ENCODE peak calls at places on chromosomes 5 and 9, in four cellular contexts. Y, D, I and L are unnamed samples.
A peak's percentile ranks its signal among the peaks of the same experiment; 100 is the strongest.

GRCh38 chr5:12865529-12865928 is 961.3 kb upstream of the CTNND2 start:
- DNase-seq in Y (no peak), D (no peak), I (peak; percentile 21), L (no peak)

GRCh38 chr5:132501961-132502931 is 11.7 kb upstream of the IRF1 start:
- DNase-seq in I (peak; percentile 52), Y (no peak), D (peak; percentile 48), L (no peak)

GRCh38 chr9:79883073-79883645 is 311.4 kb downstream of the TLE4 start:
- DNase-seq in I (no peak), D (no peak), Y (peak; percentile 67), L (no peak)

GRCh38 chr5:141326088-141326854 is 4.0 kb upstream of the PCDHGA1 start:
- DNase-seq in Y (peak; percentile 74), D (peak; percentile 81), I (peak; percentile 82), L (peak; percentile 54)

GRCh38 chr9:18601026-18601425 is 127.1 kb downstream of the ADAMTSL1 start:
- DNase-seq in I (no peak), Y (no peak), D (peak; percentile 17), L (no peak)

GRCh38 chr9:73558471-73558870 is 406.8 kb downstream of the ANXA1 start:
- DNase-seq in D (no peak), I (no peak), Y (no peak), L (no peak)

GRCh38 chr9:129338701-129339445 is 160.8 kb upstream of the IER5L start:
- DNase-seq in D (peak; percentile 55), Y (no peak), I (peak; percentile 69), L (no peak)

GRCh38 chr5:15791859-15792258 is 291.9 kb downstream of the FBXL7 start:
- DNase-seq in D (peak; percentile 43), I (peak; percentile 28), Y (no peak), L (no peak)

GRCh38 chr9:118059520-118060278 is 355.5 kb downstream of the TLR4 start:
- DNase-seq in D (peak; percentile 25), I (peak; percentile 12), Y (no peak), L (no peak)

GRCh38 chr5:88691945-88692868 is 190.8 kb downstream of the MEF2C start:
- DNase-seq in I (no peak), Y (no peak), D (no peak), L (peak; percentile 24)

GRCh38 chr9:124786881-124787573 is 10.1 kb downstream of the OLFML2A start:
- DNase-seq in D (no peak), I (no peak), Y (no peak), L (no peak)

GRCh38 chr9:88387733-88388202 is 476 bp upstream of the SPIN1 start:
- DNase-seq in Y (peak; percentile 71), I (peak; percentile 73), D (peak; percentile 60), L (peak; percentile 44)

GRCh38 chr5:119785057-119785456 is 155.7 kb downstream of the FAM170A start:
- DNase-seq in I (no peak), Y (no peak), D (no peak), L (no peak)

GRCh38 chr9:33103381-33104110 is 27.1 kb upstream of the SMU1 start:
- DNase-seq in I (no peak), Y (no peak), D (peak; percentile 48), L (no peak)

GRCh38 chr9:121700165-121700830 is 48.9 kb downstream of the DAB2IP start:
- DNase-seq in D (peak; percentile 53), I (peak; percentile 66), Y (peak; percentile 82), L (no peak)

GRCh38 chr9:19480345-19480744 is 71.5 kb downstream of the ACER2 start:
- DNase-seq in D (no peak), Y (no peak), I (no peak), L (no peak)

GRCh38 chr5:137186759-137187461 is 312.2 kb downstream of the SPOCK1 start:
- DNase-seq in I (peak; percentile 60), D (peak; percentile 85), Y (no peak), L (no peak)

GRCh38 chr5:178078197-178078995 is 34.9 kb upstream of the N4BP3 start:
- DNase-seq in Y (no peak), D (peak; percentile 22), I (peak; percentile 88), L (no peak)

GRCh38 chr9:137882506-137882821 is 4.9 kb downstream of the CACNA1B start:
- DNase-seq in Y (no peak), D (no peak), I (no peak), L (no peak)

GRCh38 chr9:29044959-29045358 is 1471.7 kb upstream of the C9orf72 start:
- DNase-seq in I (peak; percentile 60), Y (no peak), D (peak; percentile 51), L (no peak)

GRCh38 chr5:176157656-176158055 is 80.6 kb upstream of the SIMC1 start:
- DNase-seq in D (peak; percentile 65), I (peak; percentile 62), Y (no peak), L (no peak)

GRCh38 chr5:2039180-2039531 is 156.4 kb upstream of the IRX4 start:
- DNase-seq in I (no peak), Y (no peak), D (no peak), L (no peak)

GRCh38 chr9:4743131-4743875 is 2.3 kb upstream of the AK3 start:
- DNase-seq in Y (no peak), I (no peak), D (no peak), L (no peak)

GRCh38 chr5:10662661-10663245 is 98.3 kb downstream of the DAP start:
- DNase-seq in Y (no peak), I (no peak), D (no peak), L (no peak)

GRCh38 chr5:55927861-55928655 is 66.7 kb downstream of the IL6ST start:
- DNase-seq in I (no peak), Y (no peak), D (no peak), L (no peak)

GRCh38 chr9:89878687-89879086 is 273.9 kb downstream of the GADD45G start:
- DNase-seq in D (peak; percentile 1), Y (peak; percentile 84), I (no peak), L (peak; percentile 30)

GRCh38 chr5:97998946-97999345 is 774.5 kb upstream of the RGMB start:
- DNase-seq in D (no peak), Y (no peak), I (no peak), L (peak; percentile 7)